ENCODE peak calls at places on chromosomes 6 and 20, in five cellular contexts. One of them, this sample, is unnamed.

GRCh38 chr20:62702886-62703852 is 5.5 kb upstream of the NTSR1 start:
- DNase-seq in keratinocyte: peak; percentile 68
- DNase-seq in adrenal gland: peak; percentile 82
- DNase-seq in tibial artery: no peak
- DNase-seq in DND-41: no peak
- DNase-seq in this sample: no peak

GRCh38 chr20:24981750-24982149 is 10.8 kb downstream of the APMAP start:
- DNase-seq in adrenal gland: peak; percentile 67
- DNase-seq in tibial artery: peak; percentile 41
- DNase-seq in DND-41: peak; percentile 2
- DNase-seq in keratinocyte: no peak
- DNase-seq in this sample: peak; percentile 79

GRCh38 chr6:47111685-47112084 is 69.6 kb upstream of the ADGRF1 start:
- DNase-seq in tibial artery: no peak
- DNase-seq in adrenal gland: no peak
- DNase-seq in DND-41: no peak
- DNase-seq in keratinocyte: no peak
- DNase-seq in this sample: no peak

GRCh38 chr20:45836841-45837240 is 3.2 kb downstream of the SNX21 start:
- DNase-seq in keratinocyte: no peak
- DNase-seq in adrenal gland: no peak
- DNase-seq in DND-41: no peak
- DNase-seq in tibial artery: no peak
- DNase-seq in this sample: no peak

GRCh38 chr6:7919871-7920270 is 9.3 kb upstream of the TXNDC5 start:
- DNase-seq in tibial artery: no peak
- DNase-seq in adrenal gland: no peak
- DNase-seq in keratinocyte: peak; percentile 35
- DNase-seq in DND-41: no peak
- DNase-seq in this sample: no peak

GRCh38 chr6:140437619-140438345 is 1063.3 kb upstream of the CITED2 start:
- DNase-seq in tibial artery: no peak
- DNase-seq in keratinocyte: peak; percentile 17
- DNase-seq in adrenal gland: no peak
- DNase-seq in DND-41: no peak
- DNase-seq in this sample: no peak

GRCh38 chr20:40757087-40757486 is 68.1 kb upstream of the MAFB start:
- DNase-seq in DND-41: peak; percentile 77
- DNase-seq in tibial artery: no peak
- DNase-seq in adrenal gland: no peak
- DNase-seq in keratinocyte: no peak
- DNase-seq in this sample: no peak

GRCh38 chr6:135261872-135262725 is 81.0 kb downstream of the MYB start:
- DNase-seq in DND-41: no peak
- DNase-seq in adrenal gland: no peak
- DNase-seq in tibial artery: no peak
- DNase-seq in keratinocyte: no peak
- DNase-seq in this sample: no peak

GRCh38 chr6:32815996-32816395 is 806 bp downstream of the HLA-DOB start:
- DNase-seq in tibial artery: no peak
- DNase-seq in keratinocyte: no peak
- DNase-seq in DND-41: no peak
- DNase-seq in adrenal gland: no peak
- DNase-seq in this sample: no peak

GRCh38 chr6:86010915-86011786 is 368.5 kb upstream of the SYNCRIP start:
- DNase-seq in adrenal gland: no peak
- DNase-seq in DND-41: no peak
- DNase-seq in tibial artery: no peak
- DNase-seq in keratinocyte: no peak
- DNase-seq in this sample: no peak

GRCh38 chr6:122610690-122611455 is 668 bp downstream of the PKIB start:
- DNase-seq in tibial artery: peak; percentile 31
- DNase-seq in adrenal gland: peak; percentile 78
- DNase-seq in keratinocyte: no peak
- DNase-seq in DND-41: no peak
- DNase-seq in this sample: peak; percentile 74

GRCh38 chr6:45921703-45922270 is 93.9 kb downstream of the CLIC5 start:
- DNase-seq in tibial artery: peak; percentile 73
- DNase-seq in adrenal gland: no peak
- DNase-seq in keratinocyte: no peak
- DNase-seq in DND-41: no peak
- DNase-seq in this sample: no peak

GRCh38 chr6:128964233-128964755 is 81.4 kb downstream of the LAMA2 start:
- DNase-seq in DND-41: no peak
- DNase-seq in adrenal gland: no peak
- DNase-seq in tibial artery: no peak
- DNase-seq in keratinocyte: no peak
- DNase-seq in this sample: no peak

GRCh38 chr20:10228330-10228729 is 9.7 kb downstream of the SNAP25 start:
- DNase-seq in DND-41: no peak
- DNase-seq in keratinocyte: no peak
- DNase-seq in tibial artery: no peak
- DNase-seq in adrenal gland: no peak
- DNase-seq in this sample: no peak

GRCh38 chr6:161080263-161080970 is 88.8 kb downstream of the MAP3K4 start:
- DNase-seq in keratinocyte: no peak
- DNase-seq in tibial artery: no peak
- DNase-seq in DND-41: no peak
- DNase-seq in adrenal gland: no peak
- DNase-seq in this sample: no peak

GRCh38 chr6:27541212-27541931 is 68.5 kb upstream of the ZNF184 start:
- DNase-seq in DND-41: no peak
- DNase-seq in tibial artery: no peak
- DNase-seq in keratinocyte: peak; percentile 71
- DNase-seq in adrenal gland: no peak
- DNase-seq in this sample: no peak

GRCh38 chr20:50062006-50062838 is 50.7 kb downstream of the UBE2V1 start:
- DNase-seq in DND-41: no peak
- DNase-seq in adrenal gland: no peak
- DNase-seq in tibial artery: no peak
- DNase-seq in keratinocyte: no peak
- DNase-seq in this sample: no peak

GRCh38 chr20:34989118-34989517 is 33.5 kb downstream of the MYH7B start:
- DNase-seq in tibial artery: no peak
- DNase-seq in DND-41: no peak
- DNase-seq in adrenal gland: no peak
- DNase-seq in keratinocyte: no peak
- DNase-seq in this sample: no peak

GRCh38 chr6:36752187-36752885 is 54.7 kb downstream of the RAB44 start:
- DNase-seq in adrenal gland: no peak
- DNase-seq in tibial artery: no peak
- DNase-seq in DND-41: no peak
- DNase-seq in keratinocyte: no peak
- DNase-seq in this sample: no peak

GRCh38 chr20:10157539-10157938 is 61.1 kb upstream of the SNAP25 start:
- DNase-seq in DND-41: no peak
- DNase-seq in adrenal gland: no peak
- DNase-seq in tibial artery: no peak
- DNase-seq in keratinocyte: no peak
- DNase-seq in this sample: no peak

GRCh38 chr6:3380344-3381232 is 76.3 kb downstream of the SLC22A23 start:
- DNase-seq in tibial artery: no peak
- DNase-seq in adrenal gland: no peak
- DNase-seq in DND-41: no peak
- DNase-seq in keratinocyte: no peak
- DNase-seq in this sample: peak; percentile 80

GRCh38 chr6:71197770-71198169 is 90.8 kb upstream of the OGFRL1 start:
- DNase-seq in DND-41: no peak
- DNase-seq in adrenal gland: no peak
- DNase-seq in keratinocyte: no peak
- DNase-seq in tibial artery: no peak
- DNase-seq in this sample: no peak

GRCh38 chr20:57350086-57350710 is 857 bp upstream of the RAE1 start:
- DNase-seq in keratinocyte: no peak
- DNase-seq in tibial artery: no peak
- DNase-seq in DND-41: no peak
- DNase-seq in adrenal gland: no peak
- DNase-seq in this sample: no peak

DNA sequence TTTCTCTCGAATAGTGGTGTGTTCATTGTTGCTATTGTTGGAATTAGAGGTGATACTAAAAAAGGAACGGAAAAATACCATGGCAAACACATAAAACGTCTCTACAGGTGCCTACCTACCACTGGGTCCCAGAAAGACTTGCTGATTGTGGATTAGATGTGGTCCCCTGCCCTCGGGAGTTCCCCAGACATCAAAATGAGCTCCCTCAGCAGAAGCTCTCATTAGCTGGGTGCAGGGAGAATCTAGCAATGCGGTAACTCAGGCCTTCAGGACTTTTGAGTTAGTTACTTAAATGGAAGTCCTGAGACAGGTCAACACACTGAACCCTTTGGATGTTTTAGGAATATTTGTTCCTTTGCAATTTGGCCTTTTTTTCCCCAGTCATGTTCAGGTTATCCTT is 6.1 kb downstream of the IRF4 start:
- DNase-seq in tibial artery: no peak
- DNase-seq in DND-41: no peak
- DNase-seq in adrenal gland: no peak
- DNase-seq in keratinocyte: no peak
- DNase-seq in this sample: no peak
- H3K4me1 ChIP-seq in tibial artery: peaks cover 13% of the 10 kb centered on the region
- H3K4me1 ChIP-seq in DND-41: no peaks in the 10 kb centered on the region
- H3K4me1 ChIP-seq in adrenal gland: peaks cover 12% of the 10 kb centered on the region
- H3K4me1 ChIP-seq in keratinocyte: peaks cover 3% of the 10 kb centered on the region
- H3K4me1 ChIP-seq in this sample: peaks cover 13% of the 10 kb centered on the region

GRCh38 chr20:95215-95614 is 7.7 kb downstream of the DEFB125 start:
- DNase-seq in keratinocyte: no peak
- DNase-seq in DND-41: no peak
- DNase-seq in adrenal gland: no peak
- DNase-seq in tibial artery: no peak
- DNase-seq in this sample: no peak
- H3K9me3 ChIP-seq in keratinocyte: no peaks in the 10 kb centered on the region
- H3K9me3 ChIP-seq in DND-41: peaks cover 13% of the 10 kb centered on the region
- H3K9me3 ChIP-seq in adrenal gland: no peaks in the 10 kb centered on the region
- H3K9me3 ChIP-seq in tibial artery: no peaks in the 10 kb centered on the region
- H3K9me3 ChIP-seq in this sample: peaks cover 3% of the 10 kb centered on the region

GRCh38 chr6:91340998-91341397 is 754.1 kb upstream of the MAP3K7 start:
- DNase-seq in keratinocyte: no peak
- DNase-seq in adrenal gland: no peak
- DNase-seq in tibial artery: no peak
- DNase-seq in DND-41: no peak
- DNase-seq in this sample: no peak
- TF ChIP-seq CTCF in keratinocyte: no peak
- TF ChIP-seq CTCF in adrenal gland: no peak
- TF ChIP-seq CTCF in tibial artery: no peak
- TF ChIP-seq CTCF in DND-41: no peak
- TF ChIP-seq CTCF in this sample: no peak

DNA sequence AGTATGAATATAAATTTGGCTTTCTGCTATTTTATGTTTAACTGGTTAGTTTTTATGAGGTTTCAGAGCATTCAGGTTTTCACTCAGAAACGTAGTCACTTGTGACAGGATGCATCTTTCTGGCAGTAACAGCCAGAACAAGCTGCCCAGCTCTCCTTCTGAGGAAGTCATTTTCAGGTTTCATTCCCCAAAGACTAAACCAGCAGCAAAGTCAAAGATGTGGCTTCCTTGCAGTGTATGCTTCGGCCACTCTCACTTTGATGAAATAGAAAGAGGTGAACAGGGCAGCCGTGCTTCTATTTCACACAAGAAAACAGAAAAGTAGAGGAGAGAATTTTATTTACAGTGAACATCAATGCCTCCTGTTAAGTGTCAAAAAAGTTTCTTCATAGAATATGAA is 469.1 kb downstream of the BTBD3 start:
- DNase-seq in tibial artery: no peak
- DNase-seq in DND-41: no peak
- DNase-seq in keratinocyte: no peak
- DNase-seq in adrenal gland: no peak
- DNase-seq in this sample: no peak
- H3K4me1 ChIP-seq in tibial artery: no peaks in the 10 kb centered on the region
- H3K4me1 ChIP-seq in DND-41: no peaks in the 10 kb centered on the region
- H3K4me1 ChIP-seq in keratinocyte: peaks cover 4% of the 10 kb centered on the region
- H3K4me1 ChIP-seq in adrenal gland: peaks cover 10% of the 10 kb centered on the region
- H3K4me1 ChIP-seq in this sample: no peaks in the 10 kb centered on the region

DNA sequence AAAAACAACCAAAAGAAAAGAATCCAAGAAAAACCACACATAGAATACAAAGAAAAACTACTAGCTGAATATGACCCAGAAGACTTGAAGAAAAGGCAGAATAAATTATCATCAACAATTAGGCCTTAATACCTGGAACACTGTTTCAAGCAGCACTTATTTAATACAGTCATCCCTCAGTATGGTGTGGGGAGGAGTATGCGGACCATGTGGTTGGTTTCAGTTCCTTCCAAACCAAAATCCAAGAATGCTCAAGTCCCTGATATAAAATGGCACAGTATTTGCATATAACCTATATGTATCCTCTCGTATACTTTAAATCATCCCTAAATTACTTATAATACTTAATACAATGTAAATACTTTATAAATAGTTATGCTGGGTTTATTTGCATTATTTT is 16.1 kb downstream of the CDK19 start:
- DNase-seq in tibial artery: no peak
- DNase-seq in keratinocyte: no peak
- DNase-seq in DND-41: no peak
- DNase-seq in adrenal gland: no peak
- DNase-seq in this sample: no peak
- H3K9me3 ChIP-seq in tibial artery: no peaks in the 10 kb centered on the region
- H3K9me3 ChIP-seq in keratinocyte: no peaks in the 10 kb centered on the region
- H3K9me3 ChIP-seq in DND-41: no peaks in the 10 kb centered on the region
- H3K9me3 ChIP-seq in adrenal gland: no peaks in the 10 kb centered on the region
- H3K9me3 ChIP-seq in this sample: no peaks in the 10 kb centered on the region

GRCh38 chr20:51378171-51378928 is 164.2 kb downstream of the NFATC2 start:
- DNase-seq in keratinocyte: no peak
- DNase-seq in DND-41: no peak
- DNase-seq in tibial artery: no peak
- DNase-seq in adrenal gland: no peak
- DNase-seq in this sample: peak; percentile 48
- TF ChIP-seq CTCF in keratinocyte: peak; percentile 41
- TF ChIP-seq CTCF in DND-41: no peak
- TF ChIP-seq CTCF in tibial artery: no peak
- TF ChIP-seq CTCF in adrenal gland: no peak
- TF ChIP-seq CTCF in this sample: no peak

This sample was measured in upper lobe of right lung.